ENCODE peak calls at places on chromosome 22, in four cellular contexts. W is activated T-cell treated with anti-CD3 and anti-CD28 coated beads for 24 hours; Y is midbrain; G is stimulated activated CD8-positive, alpha-beta memory T cell treated with anti-CD3 and anti-CD28 coated beads, Interleukin-4, amount 100 ng/mL, for 24 hours. E is an unnamed sample.

GRCh38 chr22:24486501-24486921 is 8.6 kb upstream of the UPB1 start:
- DNase-seq in W (peak; percentile 9), Y (no peak), G (no peak), E (no peak)

GRCh38 chr22:23751441-23751996 is 607 bp upstream of the ZNF70 start:
- DNase-seq in W (no peak), Y (no peak), G (no peak), E (no peak)

GRCh38 chr22:29313126-29314071 is 2.1 kb downstream of the RASL10A start:
- DNase-seq in W (no peak), Y (peak; percentile 58), G (no peak), E (no peak)

GRCh38 chr22:19929586-19930302 is 11.8 kb upstream of the COMT start:
- DNase-seq in W (no peak), Y (no peak), G (no peak), E (no peak)

GRCh38 chr22:37229805-37230672 is 14.0 kb downstream of the RAC2 start:
- DNase-seq in W (peak; percentile 90), Y (no peak), G (peak; percentile 84), E (no peak)

GRCh38 chr22:27195104-27195503 is 537.7 kb downstream of the MIAT start:
- DNase-seq in W (no peak), Y (no peak), G (no peak), E (peak; percentile 51)

GRCh38 chr22:46587067-46587471 is 33.1 kb upstream of the GRAMD4 start:
- DNase-seq in W (no peak), Y (no peak), G (no peak), E (no peak)

GRCh38 chr22:46195487-46196165 is 45.3 kb downstream of the PPARA start:
- DNase-seq in W (no peak), Y (no peak), G (no peak), E (no peak)

GRCh38 chr22:33898121-33898520 is 22.2 kb downstream of the LARGE1 start:
- DNase-seq in W (no peak), Y (no peak), G (no peak), E (no peak)

GRCh38 chr22:50304528-50305392 is 2.7 kb downstream of the PLXNB2 start:
- DNase-seq in W (no peak), Y (peak; percentile 58), G (no peak), E (peak; percentile 86)

GRCh38 chr22:48429621-48430020 is 1398.1 kb downstream of the BRD1 start:
- DNase-seq in W (no peak), Y (no peak), G (no peak), E (no peak)

GRCh38 chr22:25482091-25482760 is 82.2 kb upstream of the GRK3 start:
- DNase-seq in W (no peak), Y (no peak), G (no peak), E (peak; percentile 45)

GRCh38 chr22:24331468-24332440 is 61.1 kb downstream of the SPECC1L start:
- DNase-seq in W (no peak), Y (no peak), G (no peak), E (no peak)

GRCh38 chr22:42066937-42067336 is 3.7 kb downstream of the NAGA start:
- DNase-seq in W (no peak), Y (no peak), G (no peak), E (no peak)

GRCh38 chr22:38353142-38353629 is 36.0 kb upstream of the CSNK1E start:
- DNase-seq in W (peak; percentile 63), Y (peak; percentile 33), G (peak; percentile 54), E (no peak)

GRCh38 chr22:46684706-46685105 is 53.3 kb downstream of the CERK start:
- DNase-seq in W (no peak), Y (no peak), G (no peak), E (no peak)

GRCh38 chr22:30650508-30651116 is 15.0 kb downstream of the SLC35E4 start:
- DNase-seq in W (no peak), Y (peak; percentile 65), G (no peak), E (no peak)

GRCh38 chr22:46262449-46263207 is 515 bp downstream of the PKDREJ start:
- DNase-seq in W (no peak), Y (no peak), G (no peak), E (no peak)

GRCh38 chr22:26588749-26589366 is 1.1 kb downstream of the TPST2 start:
- DNase-seq in W (no peak), Y (no peak), G (no peak), E (no peak)

GRCh38 chr22:37330200-37331033 is 48.1 kb downstream of the CYTH4 start:
- DNase-seq in W (no peak), Y (peak; percentile 26), G (no peak), E (no peak)

GRCh38 chr22:43000441-43001175 is 14.3 kb downstream of the PACSIN2 start:
- DNase-seq in W (peak; percentile 51), Y (no peak), G (peak; percentile 36), E (no peak)

GRCh38 chr22:44813416-44813815 is 61.0 kb downstream of the ARHGAP8 start:
- DNase-seq in W (no peak), Y (no peak), G (no peak), E (no peak)